ENCODE peak calls at places on chromosomes 12 and 14, in five cellular contexts. Q is stomach, L is thoracic aorta, E is fibroblast of pulmonary artery, F is tibial nerve. G is an unnamed sample.

GRCh38 chr12:1855241-1855640 is 34.9 kb downstream of the LRTM2 start:
- DNase-seq in Q (no peak), L (no peak), E (peak), F (no peak), G (peak)

GRCh38 chr12:94071258-94071657 is 77.1 kb upstream of the PLXNC1 start:
- DNase-seq in Q (no peak), L (no peak), E (no peak), F (no peak), G (no peak)

GRCh38 chr12:27148373-27148772 is 66.0 kb upstream of the C12orf71 start:
- DNase-seq in Q (no peak), L (no peak), E (no peak), F (no peak), G (no peak)

GRCh38 chr12:49937639-49938300 is 12.8 kb upstream of the AQP2 start:
- DNase-seq in Q (no peak), L (no peak), E (no peak), F (no peak), G (no peak)

GRCh38 chr14:78425332-78425731 is 255.2 kb downstream of the NRXN3 start:
- DNase-seq in Q (no peak), L (no peak), E (no peak), F (no peak), G (no peak)

GRCh38 chr14:22168092-22168955 is 420.7 kb downstream of the DAD1 start:
- DNase-seq in Q (no peak), L (no peak), E (peak), F (no peak), G (no peak)

GRCh38 chr14:94045563-94046345 is 19.6 kb downstream of the OTUB2 start:
- DNase-seq in Q (no peak), L (no peak), E (no peak), F (no peak), G (no peak)

GRCh38 chr12:78719721-78720120 is 144.9 kb upstream of the SYT1 start:
- DNase-seq in Q (no peak), L (no peak), E (no peak), F (no peak), G (no peak)

GRCh38 chr12:70353780-70354640 is 12.1 kb upstream of the KCNMB4 start:
- DNase-seq in Q (no peak), L (no peak), E (no peak), F (no peak), G (no peak)

GRCh38 chr14:76509291-76509690 is 133.4 kb downstream of the ESRRB start:
- DNase-seq in Q (no peak), L (no peak), E (no peak), F (no peak), G (no peak)

GRCh38 chr12:25186788-25187397 is 8.1 kb downstream of the DNAI7 start:
- DNase-seq in Q (no peak), L (no peak), E (no peak), F (no peak), G (no peak)

GRCh38 chr12:48932878-48933277 is 7.6 kb upstream of the FKBP11 start:
- DNase-seq in Q (no peak), L (no peak), E (no peak), F (no peak), G (no peak)

GRCh38 chr12:130249376-130249775 is 87.1 kb downstream of the FZD10 start:
- DNase-seq in Q (no peak), L (no peak), E (no peak), F (no peak), G (no peak)

GRCh38 chr12:94994312-94994711 is 9.2 kb downstream of the NDUFA12 start:
- DNase-seq in Q (no peak), L (no peak), E (peak), F (no peak), G (peak)

DNA sequence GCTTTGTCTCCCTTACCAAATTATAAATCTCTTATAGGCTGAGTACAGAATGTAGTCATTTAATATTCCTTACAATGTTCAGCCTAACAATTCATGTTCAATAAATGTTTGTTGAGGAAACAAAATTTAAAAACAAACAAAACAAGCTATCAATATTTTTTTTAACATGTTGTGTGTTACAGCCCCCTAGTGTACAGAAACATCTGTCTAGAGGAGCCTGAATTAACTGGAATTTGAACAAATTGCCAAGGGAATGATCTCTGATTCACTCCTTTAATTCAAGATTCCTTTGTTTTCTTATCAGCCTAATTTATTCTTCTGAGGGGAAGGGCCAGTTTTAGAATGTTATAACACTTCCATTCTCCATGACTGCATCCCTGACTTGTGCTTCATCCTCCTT is 127.1 kb downstream of the CMAS start:
- DNase-seq in Q (no peak), L (no peak), E (peak), F (no peak), G (no peak)
- TF ChIP-seq CTCF in Q (no peak), L (no peak), E (peak), F (no peak), G (no peak)

GRCh38 chr14:29926701-29927595 is 699 bp downstream of the PRKD1 start:
- DNase-seq in Q (peak), L (no peak), E (peak), F (peak), G (peak)
- H3K4me3 ChIP-seq in Q (peak), L (peak), E (peak), F (peak), G (peak)

DNA sequence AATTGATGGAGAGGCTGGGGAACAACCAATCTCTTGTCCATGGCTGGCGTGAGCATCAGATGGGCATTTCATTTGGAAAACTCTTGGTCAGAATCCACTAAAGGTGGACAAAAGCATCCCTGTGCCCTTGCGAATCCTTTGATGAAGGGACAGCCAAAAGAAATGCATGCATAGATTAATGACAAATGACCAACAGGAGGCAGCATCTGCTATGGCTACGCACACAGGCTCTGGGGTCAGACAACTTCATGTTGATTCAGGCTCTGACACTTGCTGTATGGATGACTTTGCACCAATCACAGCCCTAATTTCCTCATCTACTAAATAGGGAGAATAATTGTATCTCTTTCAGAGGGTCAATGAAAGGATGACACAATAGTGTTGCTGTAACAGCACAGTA is 117.5 kb downstream of the ASCL4 start:
- DNase-seq in Q (no peak), L (no peak), E (peak), F (no peak), G (peak)
- TF ChIP-seq CTCF in Q (no peak), L (no peak), E (peak), F (no peak), G (no peak)

GRCh38 chr12:6376965-6377666 is 1.8 kb upstream of the SCNN1A start:
- DNase-seq in Q (peak), L (no peak), E (no peak), F (no peak), G (no peak)
- H3K4me3 ChIP-seq in Q (peak), L (no peak), E (no peak), F (no peak), G (no peak)

DNA sequence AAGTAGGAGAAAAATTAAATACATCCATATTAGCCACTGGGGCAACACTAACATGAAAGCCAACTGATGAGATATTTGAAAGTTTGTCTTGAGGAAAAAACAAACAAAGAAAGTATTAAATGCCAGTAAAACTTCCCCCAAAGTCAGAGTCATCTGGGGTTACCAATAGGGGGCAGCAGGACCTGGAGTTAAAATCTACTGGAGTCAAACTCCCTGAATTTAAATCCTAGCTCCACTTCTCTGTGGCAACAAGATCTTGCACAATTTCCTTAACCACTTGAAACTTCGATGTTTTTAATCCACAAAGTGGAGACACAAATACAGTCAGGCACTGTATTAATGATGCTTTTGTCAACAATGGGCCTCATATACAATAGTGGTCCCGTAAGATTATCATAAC is 14.4 kb downstream of the PLEKHG7 start:
- DNase-seq in Q (no peak), L (no peak), E (peak), F (peak), G (peak)
- TF ChIP-seq CTCF in Q (no peak), L (no peak), E (peak), F (peak), G (peak)

DNA sequence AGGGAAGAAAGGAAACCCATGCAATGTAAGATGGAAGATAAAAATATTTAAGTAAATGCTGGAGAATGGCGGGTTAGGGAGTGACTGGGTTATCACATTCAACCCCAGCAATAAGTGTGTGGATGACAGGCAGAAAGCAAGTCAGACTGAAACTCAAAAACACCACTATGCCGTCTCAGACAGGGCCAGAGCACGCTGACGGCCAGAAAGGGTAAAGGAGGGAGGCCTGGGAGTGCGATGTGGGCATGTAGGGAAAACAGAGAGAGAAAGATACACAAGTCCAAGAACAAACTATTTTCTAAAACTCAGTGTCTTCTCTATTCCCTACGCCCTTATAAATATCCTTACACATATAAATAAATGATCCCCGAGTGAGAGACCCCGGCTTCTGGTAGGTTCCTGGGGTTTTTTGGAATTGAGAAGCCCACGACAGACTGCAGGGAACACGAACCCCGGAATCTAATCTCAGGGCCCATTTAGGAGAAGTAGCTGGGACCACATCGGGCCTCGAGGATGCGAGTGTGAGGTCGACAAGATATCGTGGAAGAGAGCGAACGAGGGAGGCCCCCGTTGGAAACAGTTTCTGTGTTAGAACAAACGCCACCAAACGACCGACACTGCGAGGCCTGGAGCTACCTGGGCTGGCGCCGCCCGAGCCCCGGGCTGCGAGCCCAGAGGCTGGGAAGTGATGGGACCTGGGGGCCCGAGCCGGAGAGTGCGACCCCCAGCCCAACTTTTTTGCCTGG is 744 bp upstream of the OTX2 start:
- DNase-seq in Q (no peak), L (no peak), E (no peak), F (no peak), G (no peak)
- H3K4me3 ChIP-seq in Q (no peak), L (no peak), E (no peak), F (no peak), G (no peak)

GRCh38 chr12:99137124-99137845 is 492.2 kb downstream of the APAF1 start:
- DNase-seq in Q (no peak), L (no peak), E (no peak), F (no peak), G (no peak)
- TF ChIP-seq CTCF in Q (no peak), L (no peak), E (no peak), F (no peak), G (no peak)

GRCh38 chr12:71439362-71439612 is 311 bp upstream of the LGR5 start:
- DNase-seq in Q (no peak), L (no peak), E (no peak), F (no peak), G (no peak)
- H3K4me3 ChIP-seq in Q (peak), L (peak), E (peak), F (peak), G (peak)

DNA sequence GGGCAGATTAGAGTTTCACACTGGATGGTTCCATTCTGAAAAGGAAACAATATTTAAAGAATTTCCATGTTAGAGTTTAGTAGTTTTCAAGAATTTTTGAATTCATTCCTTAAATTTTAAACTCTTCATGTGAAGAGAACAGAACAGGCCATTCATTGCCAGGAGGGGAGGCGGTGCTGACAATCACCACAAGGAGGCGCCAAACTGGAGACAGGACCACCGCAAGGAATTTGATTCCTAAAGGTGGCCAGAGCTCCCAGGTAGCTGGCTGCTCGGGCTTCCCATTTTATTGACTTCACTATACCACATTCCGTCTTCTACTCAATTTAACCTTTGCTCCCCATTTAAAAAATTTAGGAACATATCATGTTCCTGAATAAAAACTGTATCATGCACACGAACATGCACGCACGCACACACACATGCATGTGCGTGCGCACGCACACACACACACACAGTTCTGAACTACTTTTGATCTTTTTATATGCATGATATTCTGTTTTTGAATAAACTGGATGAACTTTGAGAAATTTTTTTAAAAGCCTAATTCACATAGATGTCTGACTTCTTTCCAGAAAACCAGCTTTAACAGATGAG is 101.2 kb downstream of the NELL2 start:
- DNase-seq in Q (peak), L (no peak), E (peak), F (peak), G (peak)
- TF ChIP-seq CTCF in Q (no peak), L (peak), E (peak), F (peak), G (peak)

G was measured in foreskin fibroblast.